ENCODE peak calls at places on chromosomes 5 and 9, in eight cellular contexts. One of them, this sample, is unnamed.
A peak's percentile ranks its signal among the peaks of the same experiment; 100 is the strongest.

GRCh38 chr9:76619645-76620044 is 144.6 kb upstream of the PCA3 start:
- DNase-seq in CD8-positive, alpha-beta T cell: no peak
- DNase-seq in CD8-positive, alpha-beta memory T cell: no peak
- DNase-seq in H7: no peak
- DNase-seq in right lobe of liver: no peak
- DNase-seq in dorsolateral prefrontal cortex: no peak
- DNase-seq in aorta: no peak
- DNase-seq in PC-9: no peak
- DNase-seq in this sample: no peak

GRCh38 chr5:172902497-172903472 is 56.4 kb upstream of the RPL26L1 start:
- DNase-seq in dorsolateral prefrontal cortex: peak; percentile 40
- DNase-seq in aorta: peak; percentile 86
- DNase-seq in CD8-positive, alpha-beta T cell: no peak
- DNase-seq in right lobe of liver: peak; percentile 85
- DNase-seq in CD8-positive, alpha-beta memory T cell: no peak
- DNase-seq in PC-9: peak; percentile 79
- DNase-seq in H7: peak; percentile 88
- DNase-seq in this sample: peak; percentile 83

GRCh38 chr5:123482258-123482657 is 29.7 kb upstream of the CSNK1G3 start:
- DNase-seq in CD8-positive, alpha-beta T cell: no peak
- DNase-seq in H7: no peak
- DNase-seq in dorsolateral prefrontal cortex: no peak
- DNase-seq in right lobe of liver: no peak
- DNase-seq in PC-9: no peak
- DNase-seq in aorta: no peak
- DNase-seq in CD8-positive, alpha-beta memory T cell: no peak
- DNase-seq in this sample: no peak

GRCh38 chr9:69141851-69142250 is 32.2 kb upstream of the TJP2 start:
- DNase-seq in aorta: no peak
- DNase-seq in dorsolateral prefrontal cortex: no peak
- DNase-seq in CD8-positive, alpha-beta T cell: no peak
- DNase-seq in right lobe of liver: no peak
- DNase-seq in PC-9: no peak
- DNase-seq in CD8-positive, alpha-beta memory T cell: no peak
- DNase-seq in H7: no peak
- DNase-seq in this sample: no peak

GRCh38 chr5:141630570-141631140 is 6.0 kb downstream of the HDAC3 start:
- DNase-seq in right lobe of liver: no peak
- DNase-seq in H7: no peak
- DNase-seq in CD8-positive, alpha-beta memory T cell: no peak
- DNase-seq in aorta: no peak
- DNase-seq in PC-9: no peak
- DNase-seq in dorsolateral prefrontal cortex: no peak
- DNase-seq in CD8-positive, alpha-beta T cell: no peak
- DNase-seq in this sample: no peak

GRCh38 chr5:160506006-160507004 is 84.7 kb downstream of the PTTG1 start:
- DNase-seq in dorsolateral prefrontal cortex: peak; percentile 83
- DNase-seq in CD8-positive, alpha-beta memory T cell: peak; percentile 82
- DNase-seq in CD8-positive, alpha-beta T cell: peak; percentile 73
- DNase-seq in H7: peak; percentile 23
- DNase-seq in right lobe of liver: no peak
- DNase-seq in PC-9: no peak
- DNase-seq in aorta: peak; percentile 75
- DNase-seq in this sample: peak; percentile 38

GRCh38 chr5:109567374-109568044 is 122.2 kb upstream of the MAN2A1 start:
- DNase-seq in H7: no peak
- DNase-seq in dorsolateral prefrontal cortex: no peak
- DNase-seq in CD8-positive, alpha-beta memory T cell: no peak
- DNase-seq in aorta: no peak
- DNase-seq in CD8-positive, alpha-beta T cell: no peak
- DNase-seq in PC-9: no peak
- DNase-seq in right lobe of liver: no peak
- DNase-seq in this sample: no peak

GRCh38 chr9:29974197-29974596 is 2400.9 kb upstream of the C9orf72 start:
- DNase-seq in CD8-positive, alpha-beta memory T cell: no peak
- DNase-seq in right lobe of liver: no peak
- DNase-seq in PC-9: no peak
- DNase-seq in dorsolateral prefrontal cortex: no peak
- DNase-seq in H7: no peak
- DNase-seq in CD8-positive, alpha-beta T cell: no peak
- DNase-seq in aorta: no peak
- DNase-seq in this sample: no peak

DNA sequence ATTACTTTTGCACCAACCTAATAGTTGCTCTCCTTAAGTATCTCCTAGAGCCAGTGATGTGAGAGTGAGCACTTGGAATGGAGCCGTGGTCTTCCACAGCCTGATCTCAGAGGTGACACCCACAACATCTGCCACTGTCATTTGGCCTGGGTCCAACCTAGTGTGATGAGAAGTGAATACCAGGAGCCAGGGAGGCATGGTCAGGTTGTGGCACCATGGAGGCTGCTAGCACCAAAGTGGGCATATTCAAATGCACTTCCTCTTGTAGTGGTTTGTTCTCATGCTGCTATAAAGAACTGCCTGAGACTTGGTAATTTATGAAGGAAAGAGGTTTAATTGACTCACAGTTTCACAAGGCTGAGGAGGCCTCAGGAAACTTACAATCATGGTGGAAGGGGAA is 22.6 kb upstream of the CEP72 start:
- DNase-seq in dorsolateral prefrontal cortex: no peak
- DNase-seq in CD8-positive, alpha-beta memory T cell: no peak
- DNase-seq in right lobe of liver: no peak
- DNase-seq in aorta: no peak
- DNase-seq in H7: no peak
- DNase-seq in CD8-positive, alpha-beta T cell: no peak
- DNase-seq in PC-9: no peak
- DNase-seq in this sample: no peak
- H3K27me3 ChIP-seq in dorsolateral prefrontal cortex: no peaks in the 10 kb centered on the region
- H3K27me3 ChIP-seq in CD8-positive, alpha-beta memory T cell: peaks cover 7% of the 10 kb centered on the region
- H3K27me3 ChIP-seq in right lobe of liver: no peaks in the 10 kb centered on the region
- H3K27me3 ChIP-seq in aorta: no peaks in the 10 kb centered on the region
- H3K27me3 ChIP-seq in H7: no peaks in the 10 kb centered on the region
- H3K27me3 ChIP-seq in CD8-positive, alpha-beta T cell: no peaks in the 10 kb centered on the region
- H3K27me3 ChIP-seq in PC-9: peaks cover 94% of the 10 kb centered on the region
- H3K27me3 ChIP-seq in this sample: no peaks in the 10 kb centered on the region

GRCh38 chr5:139760066-139761056 is 35.2 kb upstream of the PSD2 start:
- DNase-seq in aorta: no peak
- DNase-seq in right lobe of liver: no peak
- DNase-seq in dorsolateral prefrontal cortex: peak; percentile 47
- DNase-seq in H7: peak; percentile 46
- DNase-seq in PC-9: no peak
- DNase-seq in CD8-positive, alpha-beta T cell: no peak
- DNase-seq in CD8-positive, alpha-beta memory T cell: no peak
- DNase-seq in this sample: no peak

GRCh38 chr5:139758510-139759036 is 37.0 kb upstream of the PSD2 start:
- DNase-seq in aorta: no peak
- DNase-seq in CD8-positive, alpha-beta memory T cell: no peak
- DNase-seq in H7: no peak
- DNase-seq in CD8-positive, alpha-beta T cell: no peak
- DNase-seq in right lobe of liver: no peak
- DNase-seq in dorsolateral prefrontal cortex: no peak
- DNase-seq in PC-9: no peak
- DNase-seq in this sample: no peak

GRCh38 chr5:139761057-139761450 is 34.6 kb upstream of the PSD2 start:
- DNase-seq in CD8-positive, alpha-beta T cell: no peak
- DNase-seq in H7: no peak
- DNase-seq in aorta: no peak
- DNase-seq in right lobe of liver: no peak
- DNase-seq in PC-9: no peak
- DNase-seq in CD8-positive, alpha-beta memory T cell: no peak
- DNase-seq in dorsolateral prefrontal cortex: no peak
- DNase-seq in this sample: no peak

GRCh38 chr5:139757727-139758509 is 37.7 kb upstream of the PSD2 start:
- DNase-seq in PC-9: no peak
- DNase-seq in aorta: no peak
- DNase-seq in CD8-positive, alpha-beta memory T cell: no peak
- DNase-seq in right lobe of liver: no peak
- DNase-seq in H7: no peak
- DNase-seq in dorsolateral prefrontal cortex: no peak
- DNase-seq in CD8-positive, alpha-beta T cell: no peak
- DNase-seq in this sample: no peak

DNA sequence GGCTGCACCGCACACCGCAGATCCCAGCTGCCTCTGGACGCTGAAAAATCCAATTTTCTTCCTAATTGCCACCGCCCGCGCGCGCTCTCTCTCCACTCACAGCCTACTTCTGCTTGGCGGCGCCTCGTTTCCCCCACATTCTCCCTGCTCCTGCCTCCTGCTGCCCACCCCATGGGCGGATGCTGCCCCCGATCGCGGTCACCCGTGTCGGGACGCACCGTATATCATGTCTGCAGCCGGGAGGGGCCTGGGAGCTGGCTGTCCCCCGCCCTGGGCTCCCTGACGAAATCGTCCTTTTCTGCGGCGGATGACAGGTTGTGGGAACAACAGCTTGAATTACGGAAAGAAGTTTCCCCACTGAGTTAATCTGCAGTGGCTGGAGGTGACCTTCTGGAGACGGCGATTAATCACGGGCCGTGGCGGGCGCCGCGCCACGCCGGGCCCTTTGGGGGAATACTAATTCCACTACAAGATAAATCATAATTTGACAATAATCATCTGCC is 36.3 kb upstream of the PSD2 start:
- DNase-seq in CD8-positive, alpha-beta memory T cell: no peak
- DNase-seq in PC-9: no peak
- DNase-seq in dorsolateral prefrontal cortex: peak; percentile 46
- DNase-seq in CD8-positive, alpha-beta T cell: no peak
- DNase-seq in right lobe of liver: no peak
- DNase-seq in H7: peak; percentile 60
- DNase-seq in aorta: no peak
- DNase-seq in this sample: no peak
- H3K27me3 ChIP-seq in CD8-positive, alpha-beta memory T cell: peaks cover 29% of the 10 kb centered on the region
- H3K27me3 ChIP-seq in PC-9: peaks cover 24% of the 10 kb centered on the region
- H3K27me3 ChIP-seq in dorsolateral prefrontal cortex: no peaks in the 10 kb centered on the region
- H3K27me3 ChIP-seq in CD8-positive, alpha-beta T cell: peaks cover 14% of the 10 kb centered on the region
- H3K27me3 ChIP-seq in right lobe of liver: no peaks in the 10 kb centered on the region
- H3K27me3 ChIP-seq in H7: peaks cover 55% of the 10 kb centered on the region
- H3K27me3 ChIP-seq in aorta: no peaks in the 10 kb centered on the region
- H3K27me3 ChIP-seq in this sample: peaks cover 17% of the 10 kb centered on the region

GRCh38 chr5:134383980-134384697 is 12.8 kb downstream of the UBE2B start:
- DNase-seq in H7: no peak
- DNase-seq in CD8-positive, alpha-beta T cell: no peak
- DNase-seq in CD8-positive, alpha-beta memory T cell: no peak
- DNase-seq in dorsolateral prefrontal cortex: no peak
- DNase-seq in aorta: no peak
- DNase-seq in right lobe of liver: no peak
- DNase-seq in PC-9: no peak
- DNase-seq in this sample: no peak

DNA sequence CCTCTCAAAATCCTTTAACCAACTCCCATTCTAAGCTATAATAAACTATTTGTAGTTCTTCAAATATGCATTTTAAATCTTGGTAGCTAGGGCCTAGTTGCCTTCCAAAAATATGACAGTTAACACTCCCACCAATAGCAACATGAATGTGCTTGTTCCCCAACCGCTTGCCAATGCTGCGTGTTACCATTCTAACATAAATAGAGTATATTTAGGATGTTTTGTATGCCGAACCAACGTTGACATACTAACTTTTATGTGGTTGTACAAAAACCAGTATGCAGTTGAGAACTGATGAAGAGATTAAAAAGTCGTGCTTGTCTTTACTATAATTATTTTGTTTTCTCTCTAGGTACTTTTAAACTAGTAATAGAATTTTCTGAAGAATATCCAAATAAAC is 9.0 kb downstream of the UBE2B start:
- DNase-seq in dorsolateral prefrontal cortex: no peak
- DNase-seq in right lobe of liver: no peak
- DNase-seq in CD8-positive, alpha-beta memory T cell: no peak
- DNase-seq in PC-9: no peak
- DNase-seq in H7: no peak
- DNase-seq in CD8-positive, alpha-beta T cell: no peak
- DNase-seq in aorta: no peak
- DNase-seq in this sample: no peak
- H3K27me3 ChIP-seq in dorsolateral prefrontal cortex: no peaks in the 10 kb centered on the region
- H3K27me3 ChIP-seq in right lobe of liver: no peaks in the 10 kb centered on the region
- H3K27me3 ChIP-seq in CD8-positive, alpha-beta memory T cell: no peaks in the 10 kb centered on the region
- H3K27me3 ChIP-seq in PC-9: no peaks in the 10 kb centered on the region
- H3K27me3 ChIP-seq in H7: no peaks in the 10 kb centered on the region
- H3K27me3 ChIP-seq in CD8-positive, alpha-beta T cell: no peaks in the 10 kb centered on the region
- H3K27me3 ChIP-seq in aorta: no peaks in the 10 kb centered on the region
- H3K27me3 ChIP-seq in this sample: no peaks in the 10 kb centered on the region

GRCh38 chr9:130665029-130665430 is 636 bp downstream of the PRDM12 start:
- DNase-seq in aorta: no peak
- DNase-seq in CD8-positive, alpha-beta memory T cell: no peak
- DNase-seq in H7: no peak
- DNase-seq in PC-9: no peak
- DNase-seq in CD8-positive, alpha-beta T cell: no peak
- DNase-seq in dorsolateral prefrontal cortex: no peak
- DNase-seq in right lobe of liver: no peak
- DNase-seq in this sample: no peak
- H3K27me3 ChIP-seq in aorta: no peaks in the 10 kb centered on the region
- H3K27me3 ChIP-seq in CD8-positive, alpha-beta memory T cell: peaks cover 41% of the 10 kb centered on the region
- H3K27me3 ChIP-seq in H7: peaks cover 88% of the 10 kb centered on the region
- H3K27me3 ChIP-seq in PC-9: peaks cover 21% of the 10 kb centered on the region
- H3K27me3 ChIP-seq in CD8-positive, alpha-beta T cell: peaks cover 39% of the 10 kb centered on the region
- H3K27me3 ChIP-seq in dorsolateral prefrontal cortex: peaks cover 37% of the 10 kb centered on the region
- H3K27me3 ChIP-seq in right lobe of liver: peaks cover 57% of the 10 kb centered on the region
- H3K27me3 ChIP-seq in this sample: no peaks in the 10 kb centered on the region

GRCh38 chr5:32165-32564 is 59.8 kb upstream of the PLEKHG4B start:
- DNase-seq in aorta: no peak
- DNase-seq in CD8-positive, alpha-beta memory T cell: no peak
- DNase-seq in CD8-positive, alpha-beta T cell: no peak
- DNase-seq in dorsolateral prefrontal cortex: no peak
- DNase-seq in PC-9: no peak
- DNase-seq in H7: no peak
- DNase-seq in right lobe of liver: no peak
- DNase-seq in this sample: no peak
- H3K27me3 ChIP-seq in aorta: no peaks in the 10 kb centered on the region
- H3K27me3 ChIP-seq in CD8-positive, alpha-beta memory T cell: no peaks in the 10 kb centered on the region
- H3K27me3 ChIP-seq in CD8-positive, alpha-beta T cell: no peaks in the 10 kb centered on the region
- H3K27me3 ChIP-seq in dorsolateral prefrontal cortex: no peaks in the 10 kb centered on the region
- H3K27me3 ChIP-seq in PC-9: peaks cover 51% of the 10 kb centered on the region
- H3K27me3 ChIP-seq in H7: peaks cover 3% of the 10 kb centered on the region
- H3K27me3 ChIP-seq in right lobe of liver: peaks cover 6% of the 10 kb centered on the region
- H3K27me3 ChIP-seq in this sample: no peaks in the 10 kb centered on the region

GRCh38 chr5:153601377-153601776 is 110.9 kb downstream of the GRIA1 start:
- DNase-seq in CD8-positive, alpha-beta memory T cell: no peak
- DNase-seq in aorta: no peak
- DNase-seq in H7: no peak
- DNase-seq in dorsolateral prefrontal cortex: no peak
- DNase-seq in CD8-positive, alpha-beta T cell: no peak
- DNase-seq in right lobe of liver: no peak
- DNase-seq in PC-9: no peak
- DNase-seq in this sample: peak; percentile 37
- H3K27me3 ChIP-seq in CD8-positive, alpha-beta memory T cell: no peaks in the 10 kb centered on the region
- H3K27me3 ChIP-seq in aorta: no peaks in the 10 kb centered on the region
- H3K27me3 ChIP-seq in H7: no peaks in the 10 kb centered on the region
- H3K27me3 ChIP-seq in dorsolateral prefrontal cortex: no peaks in the 10 kb centered on the region
- H3K27me3 ChIP-seq in CD8-positive, alpha-beta T cell: no peaks in the 10 kb centered on the region
- H3K27me3 ChIP-seq in right lobe of liver: no peaks in the 10 kb centered on the region
- H3K27me3 ChIP-seq in PC-9: no peaks in the 10 kb centered on the region
- H3K27me3 ChIP-seq in this sample: no peaks in the 10 kb centered on the region

GRCh38 chr9:133607381-133607780 is 1.8 kb downstream of the FAM163B start:
- DNase-seq in CD8-positive, alpha-beta memory T cell: no peak
- DNase-seq in PC-9: no peak
- DNase-seq in dorsolateral prefrontal cortex: no peak
- DNase-seq in CD8-positive, alpha-beta T cell: no peak
- DNase-seq in right lobe of liver: peak; percentile 8
- DNase-seq in aorta: no peak
- DNase-seq in H7: no peak
- DNase-seq in this sample: no peak
- H3K27me3 ChIP-seq in CD8-positive, alpha-beta memory T cell: peaks cover 18% of the 10 kb centered on the region
- H3K27me3 ChIP-seq in PC-9: peaks cover 92% of the 10 kb centered on the region
- H3K27me3 ChIP-seq in dorsolateral prefrontal cortex: no peaks in the 10 kb centered on the region
- H3K27me3 ChIP-seq in CD8-positive, alpha-beta T cell: peaks cover 4% of the 10 kb centered on the region
- H3K27me3 ChIP-seq in right lobe of liver: peaks cover 3% of the 10 kb centered on the region
- H3K27me3 ChIP-seq in aorta: no peaks in the 10 kb centered on the region
- H3K27me3 ChIP-seq in H7: peaks cover 9% of the 10 kb centered on the region
- H3K27me3 ChIP-seq in this sample: peaks cover 10% of the 10 kb centered on the region